ENCODE peak calls at places on chromosomes 11 and 22, in seven cellular contexts. One of them, this sample, is unnamed.

GRCh38 chr11:2314136-2314524 is 12.3 kb downstream of the TSPAN32 start:
- DNase-seq in lower lobe of right lung: peak
- DNase-seq in left lung: no peak
- DNase-seq in naive thymus-derived CD4-positive, alpha-beta T cell: no peak
- DNase-seq in neuronal stem cell: no peak
- DNase-seq in psoas muscle: peak
- DNase-seq in heart left ventricle: no peak
- DNase-seq in this sample: no peak

GRCh38 chr22:23376256-23376655 is 195.9 kb downstream of the BCR start:
- DNase-seq in lower lobe of right lung: no peak
- DNase-seq in left lung: no peak
- DNase-seq in naive thymus-derived CD4-positive, alpha-beta T cell: peak
- DNase-seq in neuronal stem cell: no peak
- DNase-seq in psoas muscle: no peak
- DNase-seq in heart left ventricle: no peak
- DNase-seq in this sample: peak

GRCh38 chr11:119376197-119376847 is 5.2 kb downstream of the USP2 start:
- DNase-seq in lower lobe of right lung: peak
- DNase-seq in left lung: peak
- DNase-seq in naive thymus-derived CD4-positive, alpha-beta T cell: no peak
- DNase-seq in neuronal stem cell: no peak
- DNase-seq in psoas muscle: peak
- DNase-seq in heart left ventricle: no peak
- DNase-seq in this sample: no peak

GRCh38 chr11:59197990-59198389 is 14.7 kb downstream of the MPEG1 start:
- DNase-seq in lower lobe of right lung: peak
- DNase-seq in left lung: peak
- DNase-seq in naive thymus-derived CD4-positive, alpha-beta T cell: no peak
- DNase-seq in neuronal stem cell: no peak
- DNase-seq in psoas muscle: peak
- DNase-seq in heart left ventricle: peak
- DNase-seq in this sample: no peak

GRCh38 chr11:131691558-131692041 is 321.2 kb downstream of the NTM start:
- DNase-seq in lower lobe of right lung: no peak
- DNase-seq in left lung: peak
- DNase-seq in naive thymus-derived CD4-positive, alpha-beta T cell: no peak
- DNase-seq in neuronal stem cell: no peak
- DNase-seq in psoas muscle: no peak
- DNase-seq in heart left ventricle: no peak
- DNase-seq in this sample: no peak

GRCh38 chr11:17185938-17186337 is 21.8 kb downstream of the PIK3C2A start:
- DNase-seq in lower lobe of right lung: no peak
- DNase-seq in left lung: no peak
- DNase-seq in naive thymus-derived CD4-positive, alpha-beta T cell: no peak
- DNase-seq in neuronal stem cell: no peak
- DNase-seq in psoas muscle: no peak
- DNase-seq in heart left ventricle: no peak
- DNase-seq in this sample: no peak

GRCh38 chr11:69403556-69404215 is 77.8 kb upstream of the LINC01488 start:
- DNase-seq in lower lobe of right lung: no peak
- DNase-seq in left lung: no peak
- DNase-seq in naive thymus-derived CD4-positive, alpha-beta T cell: no peak
- DNase-seq in neuronal stem cell: no peak
- DNase-seq in psoas muscle: no peak
- DNase-seq in heart left ventricle: no peak
- DNase-seq in this sample: no peak

GRCh38 chr11:10893713-10894112 is 35.9 kb upstream of the ZBED5 start:
- DNase-seq in lower lobe of right lung: no peak
- DNase-seq in left lung: no peak
- DNase-seq in naive thymus-derived CD4-positive, alpha-beta T cell: no peak
- DNase-seq in neuronal stem cell: no peak
- DNase-seq in psoas muscle: no peak
- DNase-seq in heart left ventricle: no peak
- DNase-seq in this sample: no peak

GRCh38 chr11:35038211-35038930 is 100.6 kb upstream of the CD44 start:
- DNase-seq in lower lobe of right lung: no peak
- DNase-seq in left lung: no peak
- DNase-seq in naive thymus-derived CD4-positive, alpha-beta T cell: no peak
- DNase-seq in neuronal stem cell: no peak
- DNase-seq in psoas muscle: no peak
- DNase-seq in heart left ventricle: no peak
- DNase-seq in this sample: no peak

GRCh38 chr11:36485296-36485870 is 24.7 kb downstream of the TRAF6 start:
- DNase-seq in lower lobe of right lung: no peak
- DNase-seq in left lung: no peak
- DNase-seq in naive thymus-derived CD4-positive, alpha-beta T cell: no peak
- DNase-seq in neuronal stem cell: no peak
- DNase-seq in psoas muscle: no peak
- DNase-seq in heart left ventricle: no peak
- DNase-seq in this sample: no peak

GRCh38 chr22:31337178-31337577 is 9.0 kb downstream of the PATZ1 start:
- DNase-seq in lower lobe of right lung: no peak
- DNase-seq in left lung: no peak
- DNase-seq in naive thymus-derived CD4-positive, alpha-beta T cell: no peak
- DNase-seq in neuronal stem cell: no peak
- DNase-seq in psoas muscle: no peak
- DNase-seq in heart left ventricle: no peak
- DNase-seq in this sample: no peak

GRCh38 chr22:44479662-44480061 is 18.4 kb downstream of the RTL6 start:
- DNase-seq in lower lobe of right lung: no peak
- DNase-seq in left lung: no peak
- DNase-seq in naive thymus-derived CD4-positive, alpha-beta T cell: no peak
- DNase-seq in neuronal stem cell: no peak
- DNase-seq in psoas muscle: no peak
- DNase-seq in heart left ventricle: no peak
- DNase-seq in this sample: no peak

GRCh38 chr11:57643802-57644201 is 5.9 kb downstream of the YPEL4 start:
- DNase-seq in lower lobe of right lung: no peak
- DNase-seq in left lung: no peak
- DNase-seq in naive thymus-derived CD4-positive, alpha-beta T cell: no peak
- DNase-seq in neuronal stem cell: no peak
- DNase-seq in psoas muscle: no peak
- DNase-seq in heart left ventricle: no peak
- DNase-seq in this sample: no peak

GRCh38 chr11:58330861-58331260 is 28.0 kb downstream of the OR5B17 start:
- DNase-seq in lower lobe of right lung: no peak
- DNase-seq in left lung: no peak
- DNase-seq in naive thymus-derived CD4-positive, alpha-beta T cell: no peak
- DNase-seq in neuronal stem cell: no peak
- DNase-seq in psoas muscle: no peak
- DNase-seq in heart left ventricle: no peak
- DNase-seq in this sample: no peak

GRCh38 chr11:113618360-113618759 is 87.7 kb downstream of the TMPRSS5 start:
- DNase-seq in lower lobe of right lung: no peak
- DNase-seq in left lung: no peak
- DNase-seq in naive thymus-derived CD4-positive, alpha-beta T cell: no peak
- DNase-seq in neuronal stem cell: no peak
- DNase-seq in psoas muscle: no peak
- DNase-seq in heart left ventricle: no peak
- DNase-seq in this sample: no peak

GRCh38 chr22:44025171-44026065 is 1.3 kb downstream of the PARVB start:
- DNase-seq in lower lobe of right lung: peak
- DNase-seq in left lung: peak
- DNase-seq in naive thymus-derived CD4-positive, alpha-beta T cell: no peak
- DNase-seq in neuronal stem cell: no peak
- DNase-seq in psoas muscle: peak
- DNase-seq in heart left ventricle: no peak
- DNase-seq in this sample: no peak

GRCh38 chr22:30044369-30044768 is 35.9 kb upstream of the HORMAD2 start:
- DNase-seq in lower lobe of right lung: no peak
- DNase-seq in left lung: no peak
- DNase-seq in naive thymus-derived CD4-positive, alpha-beta T cell: no peak
- DNase-seq in neuronal stem cell: no peak
- DNase-seq in psoas muscle: no peak
- DNase-seq in heart left ventricle: no peak
- DNase-seq in this sample: no peak

GRCh38 chr22:36612458-36612857 is 83.5 kb upstream of the EIF3D start:
- DNase-seq in lower lobe of right lung: no peak
- DNase-seq in left lung: no peak
- DNase-seq in naive thymus-derived CD4-positive, alpha-beta T cell: no peak
- DNase-seq in neuronal stem cell: no peak
- DNase-seq in psoas muscle: no peak
- DNase-seq in heart left ventricle: no peak
- DNase-seq in this sample: no peak

GRCh38 chr11:59960502-59961381 is 3.1 kb upstream of the OOSP4A start:
- DNase-seq in lower lobe of right lung: no peak
- DNase-seq in left lung: no peak
- DNase-seq in naive thymus-derived CD4-positive, alpha-beta T cell: no peak
- DNase-seq in neuronal stem cell: no peak
- DNase-seq in psoas muscle: no peak
- DNase-seq in heart left ventricle: no peak
- DNase-seq in this sample: no peak

GRCh38 chr11:69356703-69357457 is 62.9 kb downstream of the MYEOV start:
- DNase-seq in lower lobe of right lung: peak
- DNase-seq in left lung: peak
- DNase-seq in naive thymus-derived CD4-positive, alpha-beta T cell: no peak
- DNase-seq in neuronal stem cell: no peak
- DNase-seq in psoas muscle: no peak
- DNase-seq in heart left ventricle: no peak
- DNase-seq in this sample: no peak

GRCh38 chr22:32584650-32585049 is 110.0 kb downstream of the FBXO7 start:
- DNase-seq in lower lobe of right lung: no peak
- DNase-seq in left lung: no peak
- DNase-seq in naive thymus-derived CD4-positive, alpha-beta T cell: no peak
- DNase-seq in neuronal stem cell: no peak
- DNase-seq in psoas muscle: no peak
- DNase-seq in heart left ventricle: no peak
- DNase-seq in this sample: no peak

GRCh38 chr11:121191787-121192186 is 90.7 kb downstream of the TECTA start:
- DNase-seq in lower lobe of right lung: no peak
- DNase-seq in left lung: no peak
- DNase-seq in naive thymus-derived CD4-positive, alpha-beta T cell: no peak
- DNase-seq in neuronal stem cell: no peak
- DNase-seq in psoas muscle: no peak
- DNase-seq in heart left ventricle: no peak
- DNase-seq in this sample: no peak

GRCh38 chr11:134063991-134064747 is 4.7 kb upstream of the JAM3 start:
- DNase-seq in lower lobe of right lung: no peak
- DNase-seq in left lung: no peak
- DNase-seq in naive thymus-derived CD4-positive, alpha-beta T cell: no peak
- DNase-seq in neuronal stem cell: no peak
- DNase-seq in psoas muscle: no peak
- DNase-seq in heart left ventricle: no peak
- DNase-seq in this sample: no peak

GRCh38 chr11:119635041-119635745 is 93.8 kb downstream of the NECTIN1 start:
- DNase-seq in lower lobe of right lung: no peak
- DNase-seq in left lung: peak
- DNase-seq in naive thymus-derived CD4-positive, alpha-beta T cell: no peak
- DNase-seq in neuronal stem cell: no peak
- DNase-seq in psoas muscle: no peak
- DNase-seq in heart left ventricle: no peak
- DNase-seq in this sample: no peak

GRCh38 chr11:61254403-61255025 is 13.5 kb downstream of the PGA5 start:
- DNase-seq in lower lobe of right lung: peak
- DNase-seq in left lung: peak
- DNase-seq in naive thymus-derived CD4-positive, alpha-beta T cell: peak
- DNase-seq in neuronal stem cell: peak
- DNase-seq in psoas muscle: peak
- DNase-seq in heart left ventricle: peak
- DNase-seq in this sample: peak

GRCh38 chr11:111961389-111962300 is 24.5 kb downstream of the DIXDC1 start:
- DNase-seq in lower lobe of right lung: no peak
- DNase-seq in left lung: no peak
- DNase-seq in naive thymus-derived CD4-positive, alpha-beta T cell: no peak
- DNase-seq in neuronal stem cell: no peak
- DNase-seq in psoas muscle: no peak
- DNase-seq in heart left ventricle: no peak
- DNase-seq in this sample: no peak

GRCh38 chr11:111966678-111967077 is 29.5 kb downstream of the DIXDC1 start:
- DNase-seq in lower lobe of right lung: no peak
- DNase-seq in left lung: no peak
- DNase-seq in naive thymus-derived CD4-positive, alpha-beta T cell: no peak
- DNase-seq in neuronal stem cell: no peak
- DNase-seq in psoas muscle: no peak
- DNase-seq in heart left ventricle: no peak
- DNase-seq in this sample: no peak

GRCh38 chr11:111957663-111958415 is 20.7 kb downstream of the DIXDC1 start:
- DNase-seq in lower lobe of right lung: no peak
- DNase-seq in left lung: no peak
- DNase-seq in naive thymus-derived CD4-positive, alpha-beta T cell: no peak
- DNase-seq in neuronal stem cell: no peak
- DNase-seq in psoas muscle: peak
- DNase-seq in heart left ventricle: no peak
- DNase-seq in this sample: no peak

GRCh38 chr11:111963786-111964385 is 26.7 kb downstream of the DIXDC1 start:
- DNase-seq in lower lobe of right lung: no peak
- DNase-seq in left lung: no peak
- DNase-seq in naive thymus-derived CD4-positive, alpha-beta T cell: no peak
- DNase-seq in neuronal stem cell: no peak
- DNase-seq in psoas muscle: no peak
- DNase-seq in heart left ventricle: no peak
- DNase-seq in this sample: no peak

GRCh38 chr11:111960916-111961315 is 23.8 kb downstream of the DIXDC1 start:
- DNase-seq in lower lobe of right lung: no peak
- DNase-seq in left lung: no peak
- DNase-seq in naive thymus-derived CD4-positive, alpha-beta T cell: no peak
- DNase-seq in neuronal stem cell: no peak
- DNase-seq in psoas muscle: peak
- DNase-seq in heart left ventricle: no peak
- DNase-seq in this sample: no peak
- H3K27ac ChIP-seq in lower lobe of right lung: no peak
- H3K27ac ChIP-seq in left lung: no peak
- H3K27ac ChIP-seq in naive thymus-derived CD4-positive, alpha-beta T cell: no peak
- H3K27ac ChIP-seq in neuronal stem cell: no peak
- H3K27ac ChIP-seq in psoas muscle: peak
- H3K27ac ChIP-seq in heart left ventricle: no peak
- H3K27ac ChIP-seq in this sample: no peak

GRCh38 chr11:76629853-76630599 is 40.5 kb downstream of the LRRC32 start:
- DNase-seq in lower lobe of right lung: peak
- DNase-seq in left lung: peak
- DNase-seq in naive thymus-derived CD4-positive, alpha-beta T cell: no peak
- DNase-seq in neuronal stem cell: no peak
- DNase-seq in psoas muscle: peak
- DNase-seq in heart left ventricle: peak
- DNase-seq in this sample: peak
- H3K4me3 ChIP-seq in lower lobe of right lung: peak
- H3K4me3 ChIP-seq in left lung: no peak
- H3K4me3 ChIP-seq in naive thymus-derived CD4-positive, alpha-beta T cell: no peak
- H3K4me3 ChIP-seq in neuronal stem cell: peak
- H3K4me3 ChIP-seq in psoas muscle: no peak
- H3K4me3 ChIP-seq in heart left ventricle: no peak
- H3K4me3 ChIP-seq in this sample: peak

DNA sequence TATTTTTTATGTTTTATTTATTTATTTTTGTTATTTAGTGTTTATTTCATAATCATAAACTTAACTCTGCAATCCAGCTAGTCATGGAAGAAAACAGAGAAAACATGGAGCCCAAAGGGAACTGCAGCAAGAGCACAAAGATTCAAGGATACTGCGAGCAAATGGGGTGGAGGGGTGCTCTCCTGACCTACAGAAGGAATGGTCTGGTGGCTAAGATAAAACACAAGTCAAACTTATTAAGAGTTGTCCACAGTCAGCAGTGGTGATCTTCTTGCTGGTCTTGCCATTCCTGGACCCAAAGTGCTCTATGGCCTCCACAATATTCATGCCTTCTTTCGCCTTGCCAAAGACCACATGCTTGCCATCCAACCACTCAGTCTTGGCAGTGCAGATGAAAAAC is 36.7 kb downstream of the STIM1 start:
- DNase-seq in lower lobe of right lung: no peak
- DNase-seq in left lung: no peak
- DNase-seq in naive thymus-derived CD4-positive, alpha-beta T cell: no peak
- DNase-seq in neuronal stem cell: no peak
- DNase-seq in psoas muscle: no peak
- DNase-seq in heart left ventricle: no peak
- DNase-seq in this sample: no peak
- H3K27ac ChIP-seq in lower lobe of right lung: no peak
- H3K27ac ChIP-seq in left lung: no peak
- H3K27ac ChIP-seq in naive thymus-derived CD4-positive, alpha-beta T cell: no peak
- H3K27ac ChIP-seq in neuronal stem cell: no peak
- H3K27ac ChIP-seq in psoas muscle: peak
- H3K27ac ChIP-seq in heart left ventricle: no peak
- H3K27ac ChIP-seq in this sample: no peak

GRCh38 chr11:95593101-95593500 is 196.5 kb downstream of the FAM76B start:
- DNase-seq in lower lobe of right lung: no peak
- DNase-seq in left lung: no peak
- DNase-seq in naive thymus-derived CD4-positive, alpha-beta T cell: no peak
- DNase-seq in neuronal stem cell: no peak
- DNase-seq in psoas muscle: no peak
- DNase-seq in heart left ventricle: no peak
- DNase-seq in this sample: no peak
- H3K4me3 ChIP-seq in lower lobe of right lung: no peak
- H3K4me3 ChIP-seq in left lung: no peak
- H3K4me3 ChIP-seq in naive thymus-derived CD4-positive, alpha-beta T cell: no peak
- H3K4me3 ChIP-seq in neuronal stem cell: no peak
- H3K4me3 ChIP-seq in psoas muscle: no peak
- H3K4me3 ChIP-seq in heart left ventricle: no peak
- H3K4me3 ChIP-seq in this sample: no peak